ENCODE peak calls at places on chromosomes 4 and X, in six cellular contexts. One of them, this sample, is unnamed.
A peak's percentile ranks its signal among the peaks of the same experiment; 100 is the strongest.

GRCh38 chr4:173415885-173416658 is 17.2 kb upstream of the SCRG1 start:
- DNase-seq in Jurkat, Clone E6-1: no peak
- DNase-seq in cardiac fibroblast: no peak
- DNase-seq in EH: no peak
- DNase-seq in iris pigment epithelial cell: no peak
- DNase-seq in HT-29: no peak
- DNase-seq in this sample: no peak

GRCh38 chr4:76035146-76035545 is 724 bp downstream of the CXCL11 start:
- DNase-seq in Jurkat, Clone E6-1: no peak
- DNase-seq in cardiac fibroblast: no peak
- DNase-seq in EH: no peak
- DNase-seq in iris pigment epithelial cell: no peak
- DNase-seq in HT-29: no peak
- DNase-seq in this sample: no peak

GRCh38 chrX:24231169-24231568 is 81.6 kb downstream of the ZFX start:
- DNase-seq in Jurkat, Clone E6-1: no peak
- DNase-seq in cardiac fibroblast: peak; percentile 75
- DNase-seq in EH: peak; percentile 81
- DNase-seq in iris pigment epithelial cell: peak; percentile 90
- DNase-seq in HT-29: no peak
- DNase-seq in this sample: peak; percentile 85

GRCh38 chrX:110462957-110463356 is 104.3 kb downstream of the RTL9 start:
- DNase-seq in Jurkat, Clone E6-1: no peak
- DNase-seq in cardiac fibroblast: no peak
- DNase-seq in EH: peak; percentile 14
- DNase-seq in iris pigment epithelial cell: no peak
- DNase-seq in HT-29: peak; percentile 18
- DNase-seq in this sample: peak; percentile 9

GRCh38 chrX:6968231-6968630 is 179.3 kb upstream of the STS start:
- DNase-seq in Jurkat, Clone E6-1: no peak
- DNase-seq in cardiac fibroblast: no peak
- DNase-seq in EH: peak; percentile 80
- DNase-seq in iris pigment epithelial cell: no peak
- DNase-seq in HT-29: no peak
- DNase-seq in this sample: peak; percentile 15

GRCh38 chr4:7195138-7195510 is 2.8 kb downstream of the SORCS2 start:
- DNase-seq in Jurkat, Clone E6-1: no peak
- DNase-seq in cardiac fibroblast: no peak
- DNase-seq in EH: no peak
- DNase-seq in iris pigment epithelial cell: no peak
- DNase-seq in HT-29: no peak
- DNase-seq in this sample: no peak

GRCh38 chr4:8581094-8581861 is 1.1 kb downstream of the GPR78 start:
- DNase-seq in Jurkat, Clone E6-1: no peak
- DNase-seq in cardiac fibroblast: no peak
- DNase-seq in EH: no peak
- DNase-seq in iris pigment epithelial cell: no peak
- DNase-seq in HT-29: no peak
- DNase-seq in this sample: no peak

GRCh38 chr4:143282170-143282760 is 54.4 kb upstream of the GAB1 start:
- DNase-seq in Jurkat, Clone E6-1: no peak
- DNase-seq in cardiac fibroblast: peak; percentile 33
- DNase-seq in EH: no peak
- DNase-seq in iris pigment epithelial cell: no peak
- DNase-seq in HT-29: no peak
- DNase-seq in this sample: no peak

GRCh38 chr4:142516686-142517145 is 329.4 kb downstream of the INPP4B start:
- DNase-seq in Jurkat, Clone E6-1: no peak
- DNase-seq in cardiac fibroblast: peak; percentile 46
- DNase-seq in EH: peak; percentile 80
- DNase-seq in iris pigment epithelial cell: peak; percentile 22
- DNase-seq in HT-29: no peak
- DNase-seq in this sample: peak; percentile 84

GRCh38 chrX:8783100-8784098 is 17.8 kb downstream of the FAM9A start:
- DNase-seq in Jurkat, Clone E6-1: peak; percentile 1
- DNase-seq in cardiac fibroblast: peak; percentile 32
- DNase-seq in EH: no peak
- DNase-seq in iris pigment epithelial cell: no peak
- DNase-seq in HT-29: peak; percentile 5
- DNase-seq in this sample: peak; percentile 18

GRCh38 chr4:151169223-151169622 is 69.8 kb downstream of the RPS3A start:
- DNase-seq in Jurkat, Clone E6-1: no peak
- DNase-seq in cardiac fibroblast: peak; percentile 96
- DNase-seq in EH: peak; percentile 94
- DNase-seq in iris pigment epithelial cell: peak; percentile 99
- DNase-seq in HT-29: no peak
- DNase-seq in this sample: no peak

GRCh38 chrX:72477787-72478186 is 94.9 kb downstream of the HDAC8 start:
- DNase-seq in Jurkat, Clone E6-1: no peak
- DNase-seq in cardiac fibroblast: peak; percentile 4
- DNase-seq in EH: peak; percentile 2
- DNase-seq in iris pigment epithelial cell: no peak
- DNase-seq in HT-29: no peak
- DNase-seq in this sample: no peak

GRCh38 chr4:7698586-7698985 is 241.1 kb downstream of the AFAP1 start:
- DNase-seq in Jurkat, Clone E6-1: no peak
- DNase-seq in cardiac fibroblast: peak; percentile 8
- DNase-seq in EH: no peak
- DNase-seq in iris pigment epithelial cell: no peak
- DNase-seq in HT-29: no peak
- DNase-seq in this sample: peak; percentile 42

GRCh38 chr4:11650801-11651596 is 222.3 kb upstream of the HS3ST1 start:
- DNase-seq in Jurkat, Clone E6-1: no peak
- DNase-seq in cardiac fibroblast: peak; percentile 51
- DNase-seq in EH: no peak
- DNase-seq in iris pigment epithelial cell: peak; percentile 20
- DNase-seq in HT-29: peak; percentile 47
- DNase-seq in this sample: peak; percentile 43

GRCh38 chr4:10088135-10089010 is 28.2 kb downstream of the WDR1 start:
- DNase-seq in Jurkat, Clone E6-1: no peak
- DNase-seq in cardiac fibroblast: no peak
- DNase-seq in EH: no peak
- DNase-seq in iris pigment epithelial cell: no peak
- DNase-seq in HT-29: no peak
- DNase-seq in this sample: no peak

GRCh38 chr4:53928825-53929224 is 135.6 kb downstream of the CHIC2 start:
- DNase-seq in Jurkat, Clone E6-1: no peak
- DNase-seq in cardiac fibroblast: peak; percentile 68
- DNase-seq in EH: peak; percentile 81
- DNase-seq in iris pigment epithelial cell: peak; percentile 94
- DNase-seq in HT-29: no peak
- DNase-seq in this sample: peak; percentile 23

GRCh38 chrX:2785538-2785937 is 33.7 kb downstream of the XG start:
- DNase-seq in Jurkat, Clone E6-1: no peak
- DNase-seq in cardiac fibroblast: no peak
- DNase-seq in EH: no peak
- DNase-seq in iris pigment epithelial cell: no peak
- DNase-seq in HT-29: no peak
- DNase-seq in this sample: no peak

GRCh38 chr4:73816814-73817213 is 19.7 kb upstream of the CXCL6 start:
- DNase-seq in Jurkat, Clone E6-1: no peak
- DNase-seq in cardiac fibroblast: peak; percentile 77
- DNase-seq in EH: peak; percentile 75
- DNase-seq in iris pigment epithelial cell: peak; percentile 97
- DNase-seq in HT-29: peak; percentile 70
- DNase-seq in this sample: peak; percentile 71

GRCh38 chr4:75142850-75143249 is 209.9 kb downstream of the PARM1 start:
- DNase-seq in Jurkat, Clone E6-1: no peak
- DNase-seq in cardiac fibroblast: no peak
- DNase-seq in EH: peak; percentile 47
- DNase-seq in iris pigment epithelial cell: no peak
- DNase-seq in HT-29: no peak
- DNase-seq in this sample: peak; percentile 71

GRCh38 chrX:103864149-103864548 is 32.1 kb upstream of the RAB9B start:
- DNase-seq in Jurkat, Clone E6-1: no peak
- DNase-seq in cardiac fibroblast: no peak
- DNase-seq in EH: no peak
- DNase-seq in iris pigment epithelial cell: no peak
- DNase-seq in HT-29: no peak
- DNase-seq in this sample: no peak

This sample was measured in M059J.